ENCODE peak calls at places on chromosomes 1 and 21, in six cellular contexts. Z, G, P, E, V and A are unnamed samples.

GRCh38 chr1:75265792-75266191 is 131.6 kb downstream of the LHX8 start:
- DNase-seq in Z (peak; percentile 54), G (peak; percentile 81), P (peak; percentile 52), E (peak; percentile 54), V (peak; percentile 22), A (peak; percentile 61)

GRCh38 chr1:119132179-119132578 is 8.3 kb downstream of the WARS2 start:
- DNase-seq in Z (peak; percentile 5), G (no peak), P (no peak), E (no peak), V (no peak), A (no peak)

GRCh38 chr1:44261475-44261853 is 48.2 kb downstream of the DMAP1 start:
- DNase-seq in Z (no peak), G (peak; percentile 78), P (no peak), E (no peak), V (no peak), A (no peak)

GRCh38 chr1:43197343-43198127 is 25.4 kb downstream of the CFAP57 start:
- DNase-seq in Z (no peak), G (peak; percentile 32), P (peak; percentile 12), E (no peak), V (no peak), A (peak; percentile 22)

GRCh38 chr21:46220275-46220810 is 8.2 kb downstream of the LSS start:
- DNase-seq in Z (no peak), G (no peak), P (no peak), E (no peak), V (no peak), A (no peak)

GRCh38 chr1:12153181-12153785 is 13.5 kb upstream of the TNFRSF1B start:
- DNase-seq in Z (peak; percentile 93), G (no peak), P (no peak), E (no peak), V (no peak), A (no peak)

GRCh38 chr1:154741327-154741726 is 128.8 kb downstream of the KCNN3 start:
- DNase-seq in Z (peak; percentile 92), G (no peak), P (no peak), E (no peak), V (no peak), A (no peak)

GRCh38 chr1:184457500-184457899 is 70.7 kb downstream of the C1orf21 start:
- DNase-seq in Z (peak; percentile 16), G (no peak), P (no peak), E (no peak), V (no peak), A (peak; percentile 6)

GRCh38 chr1:158089925-158090675 is 90.6 kb upstream of the CD1D start:
- DNase-seq in Z (no peak), G (no peak), P (no peak), E (no peak), V (no peak), A (no peak)

DNA sequence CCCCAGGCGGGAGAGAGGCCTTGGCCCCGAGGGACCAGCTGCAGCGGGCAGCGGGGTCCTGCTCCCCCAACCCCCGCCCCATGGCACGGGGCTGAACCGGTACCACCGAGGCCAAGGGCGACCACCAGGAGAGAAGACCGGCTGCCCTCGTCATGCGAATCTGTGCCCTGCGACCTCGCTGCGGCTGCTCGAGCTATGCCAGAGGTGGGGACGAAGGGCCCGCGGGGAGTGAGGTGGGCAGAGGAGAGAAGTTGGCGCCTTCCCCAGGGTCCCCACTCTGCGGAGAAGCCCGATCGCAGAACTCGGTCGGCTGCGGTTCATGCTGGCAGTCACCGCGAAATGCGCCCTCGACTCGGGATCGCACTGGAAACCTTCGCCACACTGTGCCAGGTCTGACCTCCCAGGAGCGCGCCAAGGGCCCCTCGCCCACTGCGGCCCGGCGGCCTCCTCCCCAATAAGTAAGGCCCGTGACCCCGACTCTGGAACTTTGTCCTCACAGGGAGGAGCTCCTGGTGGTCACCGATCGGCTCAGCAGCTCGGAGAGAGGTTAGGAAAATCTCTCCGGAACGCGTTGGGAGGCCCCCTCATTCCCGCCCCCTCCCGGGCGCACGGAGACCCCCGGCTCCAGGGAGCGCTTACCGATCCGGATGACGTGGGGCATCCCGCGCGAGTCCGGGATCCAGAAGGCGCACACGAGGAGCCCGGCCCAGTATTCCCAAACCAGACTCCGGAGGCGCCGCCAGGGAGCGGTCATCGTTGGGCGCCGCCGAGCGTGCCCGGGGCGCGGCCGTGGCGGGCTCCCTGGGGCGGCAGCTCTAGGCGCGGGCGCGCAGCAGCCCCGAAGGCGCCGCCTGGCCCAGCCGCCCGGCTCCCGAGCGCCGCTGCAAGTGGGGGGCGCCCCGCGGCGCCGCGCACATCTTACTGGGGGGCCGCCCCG is 692 bp downstream of the GRIK3 start:
- DNase-seq in Z (peak; percentile 29), G (no peak), P (no peak), E (peak; percentile 22), V (no peak), A (peak; percentile 18)
- TF ChIP-seq EZH2 in Z (no peak), G (peak; percentile 67), P (no peak), E (peak; percentile 99), V (no peak), A (peak; percentile 100)

GRCh38 chr1:148383966-148384365 is 99.1 kb downstream of the PPIAL4G start:
- DNase-seq in Z (no peak), G (peak; percentile 37), P (no peak), E (no peak), V (no peak), A (no peak)

GRCh38 chr1:148385371-148386030 is 97.6 kb downstream of the PPIAL4G start:
- DNase-seq in Z (no peak), G (no peak), P (peak; percentile 56), E (no peak), V (no peak), A (no peak)

GRCh38 chr1:148374101-148374500 is 109.0 kb downstream of the PPIAL4G start:
- DNase-seq in Z (no peak), G (no peak), P (no peak), E (no peak), V (no peak), A (no peak)

GRCh38 chr1:148379170-148379500 is 104.0 kb downstream of the PPIAL4G start:
- DNase-seq in Z (no peak), G (peak; percentile 78), P (no peak), E (no peak), V (no peak), A (no peak)

DNA sequence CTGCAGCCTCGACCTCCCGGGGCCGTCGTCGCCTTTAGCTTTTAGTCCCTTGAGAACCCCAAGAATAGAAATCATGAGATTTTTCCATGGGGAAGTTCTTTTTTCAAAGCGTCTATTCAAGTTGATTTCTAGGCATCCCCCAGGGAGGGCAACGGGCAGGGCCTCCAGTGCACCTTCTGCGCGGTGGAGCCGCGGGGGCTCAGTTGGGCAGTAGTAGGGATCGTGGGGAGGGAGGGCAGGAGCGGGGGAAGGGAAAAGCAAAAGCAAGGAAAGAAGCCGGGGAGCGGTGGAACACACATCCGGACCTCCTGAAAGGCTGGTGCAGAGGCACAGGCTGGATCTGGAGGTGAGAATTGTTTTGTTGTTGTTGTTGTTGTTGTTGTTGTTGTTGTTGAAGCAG is 103.4 kb downstream of the PPIAL4G start:
- DNase-seq in Z (no peak), G (peak; percentile 45), P (no peak), E (no peak), V (no peak), A (no peak)
- H3K4me3 ChIP-seq in Z (no peak overlapping the region), G (peak overlapping the region; percentile 89), P (no peak overlapping the region), E (no peak overlapping the region), V (no peak overlapping the region), A (no peak overlapping the region)

GRCh38 chr1:181104790-181105133 is 16.3 kb downstream of the IER5 start:
- DNase-seq in Z (peak; percentile 71), G (peak; percentile 86), P (no peak), E (peak; percentile 63), V (no peak), A (peak; percentile 67)

GRCh38 chr1:181107711-181108110 is 19.2 kb downstream of the IER5 start:
- DNase-seq in Z (no peak), G (no peak), P (no peak), E (no peak), V (no peak), A (no peak)

GRCh38 chr1:181105134-181106021 is 16.9 kb downstream of the IER5 start:
- DNase-seq in Z (peak; percentile 93), G (peak; percentile 86), P (peak; percentile 97), E (peak; percentile 97), V (no peak), A (peak; percentile 97)

GRCh38 chr1:181106479-181106878 is 18.0 kb downstream of the IER5 start:
- DNase-seq in Z (no peak), G (no peak), P (no peak), E (no peak), V (no peak), A (no peak)

GRCh38 chr1:181106022-181106312 is 17.5 kb downstream of the IER5 start:
- DNase-seq in Z (no peak), G (no peak), P (no peak), E (no peak), V (no peak), A (no peak)
- TF ChIP-seq EZH2 in Z (no peak), G (peak; percentile 31), P (no peak), E (no peak), V (no peak), A (no peak)

GRCh38 chr1:171180671-171181070 is 4.4 kb upstream of the FMO2 start:
- DNase-seq in Z (no peak), G (no peak), P (no peak), E (no peak), V (peak; percentile 72), A (peak; percentile 61)

GRCh38 chr1:171188388-171189266 is 3.5 kb downstream of the FMO2 start:
- DNase-seq in Z (peak; percentile 74), G (peak; percentile 92), P (peak; percentile 62), E (peak; percentile 73), V (peak; percentile 58), A (peak; percentile 83)

GRCh38 chr1:171179323-171180227 is 5.5 kb upstream of the FMO2 start:
- DNase-seq in Z (no peak), G (no peak), P (no peak), E (no peak), V (no peak), A (peak; percentile 40)

GRCh38 chr1:171185064-171185463 is at the start of gene FMO2:
- DNase-seq in Z (peak; percentile 3), G (peak; percentile 33), P (no peak), E (no peak), V (no peak), A (no peak)
- H3K4me3 ChIP-seq in Z (no peak within 1 kb of the TSS), G (no peak within 1 kb of the TSS), P (no peak within 1 kb of the TSS), E (no peak within 1 kb of the TSS), V (no peak within 1 kb of the TSS), A (no peak within 1 kb of the TSS)